ENCODE peak calls at places on chromosome 10, in five cellular contexts. F is activated naive CD4-positive, alpha-beta T cell treated with Interleukin-2 at 50 U/mL for 16 hours; G is activated CD4-positive, alpha-beta memory T cell treated with anti-CD3 and anti-CD28 coated beads, Interleukin-2, amount 10 ng/mL, durations not matched to agents 7 days and 5 days; E is OCI-LY7; L is amygdala. S is an unnamed sample.

GRCh38 chr10:787933-788651 is 98.6 kb upstream of the DIP2C start:
- DNase-seq in E (no peak), L (no peak), G (peak; percentile 14), F (no peak), S (no peak)

GRCh38 chr10:120131183-120131582 is 238.7 kb downstream of the SEC23IP start:
- DNase-seq in F (no peak), L (no peak), E (peak; percentile 3), G (no peak), S (no peak)

GRCh38 chr10:548212-548897 is 141.1 kb downstream of the DIP2C start:
- DNase-seq in G (no peak), F (no peak), L (no peak), E (no peak), S (no peak)

GRCh38 chr10:93445097-93445960 is 36.8 kb downstream of the MYOF start:
- DNase-seq in G (no peak), E (peak; percentile 14), F (no peak), L (no peak), S (peak; percentile 93)

GRCh38 chr10:98664329-98665042 is 217.8 kb upstream of the HPS1 start:
- DNase-seq in L (no peak), G (peak; percentile 42), E (peak; percentile 52), F (peak; percentile 9), S (peak; percentile 16)

GRCh38 chr10:34612446-34612845 is 202.7 kb downstream of the PARD3 start:
- DNase-seq in L (no peak), E (no peak), G (no peak), F (no peak), S (no peak)

GRCh38 chr10:86596266-86596665 is 58.1 kb upstream of the OPN4 start:
- DNase-seq in F (no peak), G (no peak), E (no peak), L (no peak), S (no peak)

GRCh38 chr10:123945506-123945905 is 53.9 kb upstream of the CPXM2 start:
- DNase-seq in E (peak; percentile 63), F (no peak), G (no peak), L (no peak), S (peak; percentile 46)

GRCh38 chr10:86266446-86267242 is 100.0 kb downstream of the GRID1 start:
- DNase-seq in E (no peak), L (no peak), G (no peak), F (no peak), S (no peak)

GRCh38 chr10:119786117-119786769 is 60.4 kb downstream of the INPP5F start:
- DNase-seq in E (no peak), G (no peak), L (no peak), F (no peak), S (peak; percentile 68)

GRCh38 chr10:49176310-49177268 is 11.6 kb downstream of the TMEM273 start:
- DNase-seq in L (no peak), F (no peak), E (no peak), G (no peak), S (no peak)

GRCh38 chr10:47231414-47231813 is 68.6 kb upstream of the GDF10 start:
- DNase-seq in G (no peak), E (no peak), F (no peak), L (no peak), S (no peak)

GRCh38 chr10:93762979-93763391 is 5.2 kb downstream of the LGI1 start:
- DNase-seq in L (no peak), E (no peak), G (no peak), F (no peak), S (no peak)

GRCh38 chr10:5684318-5684970 is at the start of gene TASOR2:
- DNase-seq in G (peak; percentile 96), E (peak; percentile 97), F (peak; percentile 96), L (peak; percentile 98), S (peak; percentile 93)

GRCh38 chr10:31099664-31100063 is 68.0 kb upstream of the ZNF438 start:
- DNase-seq in L (no peak), E (no peak), G (peak; percentile 37), F (peak; percentile 57), S (no peak)

GRCh38 chr10:71821909-71822763 is 28.9 kb downstream of the PSAP start:
- DNase-seq in G (peak; percentile 29), L (no peak), F (no peak), E (no peak), S (no peak)

GRCh38 chr10:61701055-61701705 is 38.5 kb downstream of the CABCOCO1 start:
- DNase-seq in G (no peak), E (no peak), F (no peak), L (no peak), S (no peak)

GRCh38 chr10:54660397-54660796 is 140.6 kb downstream of the PCDH15 start:
- DNase-seq in L (no peak), E (no peak), G (no peak), F (no peak), S (no peak)

GRCh38 chr10:113915540-113915939 is 61.1 kb downstream of the NHLRC2 start:
- DNase-seq in L (no peak), G (no peak), E (no peak), F (no peak), S (no peak)

GRCh38 chr10:116669832-116670644 is 49.3 kb downstream of the PNLIPRP2 start:
- DNase-seq in E (no peak), G (no peak), F (no peak), L (no peak), S (peak; percentile 18)

GRCh38 chr10:58651040-58651439 is 138.4 kb downstream of the BICC1 start:
- DNase-seq in F (no peak), E (no peak), G (no peak), L (no peak), S (no peak)

GRCh38 chr10:119323085-119323670 is 115.8 kb downstream of the GRK5 start:
- DNase-seq in F (no peak), E (no peak), G (no peak), L (no peak), S (no peak)

GRCh38 chr10:11563936-11564335 is 47.5 kb downstream of the USP6NL start:
- DNase-seq in F (no peak), G (no peak), L (no peak), E (no peak), S (no peak)

GRCh38 chr10:23643396-23643795 is 204.5 kb downstream of the OTUD1 start:
- DNase-seq in E (no peak), L (no peak), G (no peak), F (no peak), S (no peak)

GRCh38 chr10:130053561-130053960 is 57.1 kb downstream of the C10orf143 start:
- DNase-seq in F (no peak), G (no peak), L (no peak), E (no peak), S (no peak)

GRCh38 chr10:3067859-3068179 is 471 bp downstream of the PFKP start:
- DNase-seq in G (peak; percentile 37), L (no peak), F (no peak), E (peak; percentile 42), S (peak; percentile 30)

GRCh38 chr10:95305606-95306385 is 15.0 kb upstream of the PDLIM1 start:
- DNase-seq in G (no peak), F (no peak), L (no peak), E (no peak), S (no peak)

GRCh38 chr10:126013489-126014281 is 117.3 kb downstream of the FANK1 start:
- DNase-seq in L (no peak), F (peak; percentile 15), G (no peak), E (no peak), S (no peak)

GRCh38 chr10:73785221-73785720 is at the start of gene ZSWIM8:
- DNase-seq in G (peak; percentile 87), F (peak; percentile 87), E (peak; percentile 95), L (peak; percentile 91), S (peak; percentile 89)

S was measured in NCI-H526.